ENCODE peak calls at places on chromosomes 4 and X, in eight cellular contexts. Z is H1, K is breast epithelium, P is HCT116, L is spleen, H is GM12891, J is transverse colon, Y is stomach. X is an unnamed sample.

GRCh38 chrX:24528605-24529004 is 63.5 kb downstream of the PDK3 start:
- DNase-seq in Y (no peak), Z (no peak), L (no peak), P (no peak), H (no peak), J (no peak), K (no peak), X (no peak)

GRCh38 chr4:64940698-64941097 is 531.4 kb upstream of the TECRL start:
- DNase-seq in H (no peak), J (no peak), P (no peak), K (no peak), L (no peak), Z (no peak), Y (no peak), X (no peak)

GRCh38 chr4:87530868-87531267 is 1.7 kb upstream of the SPARCL1 start:
- DNase-seq in Y (peak; percentile 30), H (no peak), P (no peak), L (no peak), Z (no peak), J (peak; percentile 52), K (peak; percentile 77), X (no peak)

GRCh38 chr4:528835-529234 is 29.8 kb downstream of the PIGG start:
- DNase-seq in Y (no peak), K (no peak), H (no peak), Z (no peak), J (no peak), L (no peak), P (no peak), X (no peak)

GRCh38 chr4:68490826-68491457 is 43.7 kb downstream of the TMPRSS11E start:
- DNase-seq in J (no peak), Y (no peak), P (no peak), L (no peak), K (no peak), Z (no peak), H (no peak), X (no peak)

GRCh38 chr4:48752726-48753125 is 27.4 kb downstream of the FRYL start:
- DNase-seq in J (no peak), H (no peak), Y (no peak), L (no peak), P (no peak), K (no peak), Z (no peak), X (no peak)

GRCh38 chrX:21975827-21976226 is 35.3 kb downstream of the SMS start:
- DNase-seq in Z (no peak), K (no peak), Y (no peak), L (no peak), J (no peak), H (no peak), P (no peak), X (no peak)

GRCh38 chr4:174217273-174218126 is 66.0 kb downstream of the FBXO8 start:
- DNase-seq in Y (no peak), P (no peak), L (no peak), J (no peak), Z (no peak), H (no peak), K (no peak), X (no peak)

GRCh38 chr4:121195649-121196048 is 31.5 kb upstream of the TNIP3 start:
- DNase-seq in J (no peak), L (no peak), Y (no peak), H (no peak), K (no peak), P (no peak), Z (no peak), X (no peak)

GRCh38 chr4:145097331-145097820 is 620 bp downstream of the ANAPC10 start:
- DNase-seq in H (no peak), Y (no peak), J (no peak), L (no peak), Z (no peak), K (no peak), P (no peak), X (no peak)

GRCh38 chr4:2791518-2792395 is 1.1 kb upstream of the SH3BP2 start:
- DNase-seq in P (no peak), Y (peak; percentile 25), Z (no peak), J (peak; percentile 29), L (peak; percentile 81), H (no peak), K (no peak), X (no peak)

GRCh38 chrX:154698630-154699248 is 45.4 kb upstream of the CTAG2 start:
- DNase-seq in K (no peak), P (no peak), J (no peak), H (no peak), L (no peak), Y (no peak), Z (no peak), X (no peak)

GRCh38 chrX:18424482-18425198 is 768 bp upstream of the CDKL5 start:
- DNase-seq in H (no peak), Y (no peak), P (no peak), L (peak; percentile 83), J (peak; percentile 19), K (no peak), Z (no peak), X (no peak)

GRCh38 chr4:123995939-123996338 is 599.3 kb downstream of the SPRY1 start:
- DNase-seq in H (no peak), Z (no peak), P (no peak), J (no peak), K (no peak), Y (no peak), L (no peak), X (no peak)

GRCh38 chr4:28822163-28822562 is 1898.0 kb upstream of the PCDH7 start:
- DNase-seq in H (no peak), Y (no peak), Z (no peak), P (no peak), J (no peak), L (no peak), K (no peak), X (no peak)

GRCh38 chr4:15995826-15996225 is 32.9 kb upstream of the FGFBP2 start:
- DNase-seq in J (no peak), K (no peak), Y (no peak), H (no peak), L (no peak), Z (no peak), P (no peak), X (no peak)

GRCh38 chr4:137124278-137124932 is 407.9 kb downstream of the PCDH18 start:
- DNase-seq in K (no peak), L (no peak), H (no peak), Z (no peak), P (peak; percentile 53), J (no peak), Y (no peak), X (no peak)

GRCh38 chr4:136699905-136700304 is 832.4 kb downstream of the PCDH18 start:
- DNase-seq in K (no peak), P (no peak), L (no peak), J (no peak), Y (no peak), Z (no peak), H (no peak), X (no peak)

GRCh38 chr4:138707746-138708145 is 307.8 kb upstream of the NOCT start:
- DNase-seq in Z (no peak), K (no peak), P (no peak), H (no peak), L (no peak), J (no peak), Y (no peak), X (no peak)

GRCh38 chr4:52915730-52916129 is 53.6 kb downstream of the RASL11B start:
- DNase-seq in Z (no peak), P (no peak), H (no peak), L (no peak), K (no peak), J (no peak), Y (peak; percentile 50), X (no peak)

GRCh38 chr4:98630804-98631454 is 27.5 kb downstream of the TSPAN5 start:
- DNase-seq in Y (no peak), K (no peak), J (no peak), P (no peak), Z (no peak), H (no peak), L (no peak), X (no peak)

GRCh38 chr4:25956260-25956659 is 42.2 kb downstream of the SMIM20 start:
- DNase-seq in Z (no peak), L (no peak), H (no peak), K (no peak), P (no peak), Y (no peak), J (no peak), X (no peak)
- TF ChIP-seq POLR2AphosphoS5 in Z (no peak), L (no peak), H (no peak), K (no peak), P (no peak), Y (no peak), J (no peak), X (no peak)

DNA sequence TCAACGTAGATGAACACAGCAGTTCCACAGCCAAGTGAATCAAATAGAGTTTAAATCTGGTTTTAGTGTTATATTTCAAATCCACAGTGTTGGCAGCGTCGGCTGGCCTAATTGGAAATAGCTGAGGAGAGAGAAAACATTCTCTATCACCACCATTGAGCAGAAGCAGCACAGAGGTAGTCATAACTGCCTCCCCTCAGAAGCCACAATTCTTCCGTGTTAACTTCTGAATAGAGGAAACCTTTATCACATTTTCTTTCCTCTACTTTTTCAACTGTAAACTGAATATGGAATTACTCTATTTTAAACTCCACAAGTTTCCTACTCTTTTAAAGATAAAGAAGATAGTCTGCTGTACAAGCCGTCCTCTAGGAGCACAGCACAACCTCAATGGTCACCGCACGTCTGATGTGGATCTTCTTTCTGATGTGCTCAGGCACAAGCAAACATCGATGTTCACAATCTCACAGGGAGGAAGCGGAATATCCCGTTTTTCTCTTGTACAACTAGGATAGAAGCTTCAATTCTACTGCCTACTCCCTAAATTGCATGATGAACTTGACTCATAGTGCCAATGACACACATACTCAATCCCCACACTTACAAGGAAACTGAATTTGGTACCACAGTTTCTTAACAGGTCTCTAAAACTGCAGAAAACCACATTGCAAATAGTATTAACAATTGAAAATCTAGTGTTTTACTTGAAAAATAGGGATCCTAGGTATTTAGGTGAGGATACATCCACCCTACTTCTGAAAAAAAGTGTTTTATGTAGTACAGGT is 217.8 kb upstream of the ETNPPL start:
- DNase-seq in J (no peak), Z (no peak), Y (no peak), P (no peak), H (no peak), L (no peak), K (no peak), X (no peak)
- TF ChIP-seq POLR2AphosphoS5 in J (no peak), Z (no peak), Y (no peak), P (no peak), H (no peak), L (no peak), K (no peak), X (no peak)

GRCh38 chrX:8688776-8689175 is 43.2 kb downstream of the ANOS1 start:
- DNase-seq in J (no peak), P (no peak), Y (no peak), Z (peak; percentile 69), H (no peak), K (no peak), L (no peak), X (no peak)
- TF ChIP-seq POLR2AphosphoS5 in J (no peak), P (no peak), Y (no peak), Z (no peak), H (no peak), K (no peak), L (no peak), X (no peak)

DNA sequence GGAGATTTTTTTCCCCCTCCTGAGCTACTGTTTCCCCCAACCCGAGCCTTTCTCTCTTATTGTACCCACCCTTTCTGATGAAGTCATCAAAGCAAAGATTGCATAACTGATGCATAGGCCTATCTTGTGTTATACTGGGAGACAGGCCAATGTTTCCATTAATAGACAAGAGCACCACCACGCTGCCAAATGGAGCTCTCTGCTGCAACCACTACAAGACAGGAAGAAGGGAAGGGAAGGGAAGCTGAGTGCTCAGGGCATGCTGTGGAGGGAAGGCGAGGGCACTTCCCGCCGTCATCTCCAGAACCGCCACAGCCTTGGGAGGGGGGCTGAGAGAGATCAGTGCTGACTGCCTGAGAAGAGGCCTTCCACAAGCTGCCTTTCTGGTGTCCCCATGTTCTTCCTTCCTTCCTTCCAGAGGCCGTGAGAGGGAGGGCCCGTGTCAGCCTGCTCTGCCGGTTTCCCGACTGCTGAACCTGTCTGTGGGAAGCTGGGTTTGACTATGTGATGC is 75.0 kb downstream of the MGST2 start:
- DNase-seq in Y (peak; percentile 56), Z (no peak), H (no peak), P (no peak), K (peak; percentile 36), J (peak; percentile 39), L (no peak), X (no peak)
- TF ChIP-seq POLR2AphosphoS5 in Y (peak; percentile 78), Z (no peak), H (no peak), P (no peak), K (peak; percentile 79), J (peak; percentile 58), L (peak; percentile 86), X (peak; percentile 69)